ENCODE peak calls at places on chromosomes 5 and 9, in four cellular contexts. K, E, N and Y are unnamed samples.

GRCh38 chr9:129289131-129289731 is 111.2 kb upstream of the IER5L start:
- DNase-seq in K (peak), E (no peak), N (no peak), Y (no peak)

GRCh38 chr5:44568519-44568918 is 179.3 kb upstream of the FGF10 start:
- DNase-seq in K (no peak), E (no peak), N (no peak), Y (no peak)

GRCh38 chr5:59246470-59247250 is 646.9 kb downstream of the PDE4D start:
- DNase-seq in K (no peak), E (no peak), N (peak), Y (no peak)

GRCh38 chr9:70093944-70094343 is 50.3 kb downstream of the MAMDC2 start:
- DNase-seq in K (no peak), E (no peak), N (no peak), Y (no peak)

GRCh38 chr9:7854763-7855162 is 55.2 kb upstream of the DMAC1 start:
- DNase-seq in K (no peak), E (no peak), N (no peak), Y (no peak)

GRCh38 chr5:135476615-135477493 is 24.7 kb upstream of the TIFAB start:
- DNase-seq in K (no peak), E (no peak), N (no peak), Y (peak)

GRCh38 chr9:129964901-129965734 is 77.9 kb downstream of the FNBP1 start:
- DNase-seq in K (no peak), E (no peak), N (peak), Y (no peak)

GRCh38 chr5:39691993-39692392 is 267.2 kb upstream of the DAB2 start:
- DNase-seq in K (no peak), E (no peak), N (peak), Y (no peak)

GRCh38 chr9:32828861-32829260 is 45.5 kb downstream of the TMEM215 start:
- DNase-seq in K (no peak), E (no peak), N (no peak), Y (no peak)

GRCh38 chr9:71755869-71756268 is 12.4 kb downstream of the CEMIP2 start:
- DNase-seq in K (no peak), E (no peak), N (no peak), Y (no peak)

GRCh38 chr5:88833371-88834107 is 49.4 kb downstream of the MEF2C start:
- DNase-seq in K (peak), E (peak), N (peak), Y (no peak)

GRCh38 chr9:92807757-92808725 is 43.4 kb upstream of the BICD2 start:
- DNase-seq in K (peak), E (peak), N (no peak), Y (no peak)

GRCh38 chr9:92807031-92807756 is 42.6 kb upstream of the BICD2 start:
- DNase-seq in K (no peak), E (no peak), N (no peak), Y (no peak)

GRCh38 chr9:92804727-92805126 is 40.1 kb upstream of the BICD2 start:
- DNase-seq in K (no peak), E (no peak), N (no peak), Y (no peak)

GRCh38 chr9:92808726-92809451 is 44.3 kb upstream of the BICD2 start:
- DNase-seq in K (peak), E (peak), N (peak), Y (peak)
- TF ChIP-seq CTCF in K (peak), E (no peak), N (peak), Y (peak)

DNA sequence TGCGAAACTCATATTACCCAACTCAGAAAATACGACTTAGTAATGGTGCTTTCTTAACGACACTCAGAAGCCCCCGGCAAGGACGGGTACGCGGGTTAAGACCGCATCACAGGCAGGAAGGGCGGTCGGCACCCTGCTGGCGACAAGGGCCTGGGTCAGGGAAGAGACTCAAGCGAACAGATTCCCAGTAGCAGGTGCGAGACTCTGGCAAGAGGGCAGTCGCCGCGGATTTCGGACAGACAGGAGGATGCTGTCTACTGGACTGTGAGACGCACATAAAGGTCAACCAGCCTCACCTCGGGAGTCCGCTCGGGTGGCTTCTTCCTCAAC is 398 bp downstream of the RAPGEF6 start:
- DNase-seq in K (no peak), E (peak), N (peak), Y (peak)
- TF ChIP-seq CTCF in K (peak), E (no peak), N (peak), Y (peak)

GRCh38 chr9:29212590-29213373 is 1639.5 kb upstream of the C9orf72 start:
- DNase-seq in K (no peak), E (no peak), N (no peak), Y (no peak)

GRCh38 chr9:29209748-29210276 is 1636.5 kb upstream of the C9orf72 start:
- DNase-seq in K (no peak), E (no peak), N (no peak), Y (no peak)

GRCh38 chr9:29211003-29211584 is 1637.8 kb upstream of the C9orf72 start:
- DNase-seq in K (no peak), E (no peak), N (no peak), Y (no peak)

GRCh38 chr9:29211681-29212589 is 1638.7 kb upstream of the C9orf72 start:
- DNase-seq in K (no peak), E (peak), N (no peak), Y (no peak)

DNA sequence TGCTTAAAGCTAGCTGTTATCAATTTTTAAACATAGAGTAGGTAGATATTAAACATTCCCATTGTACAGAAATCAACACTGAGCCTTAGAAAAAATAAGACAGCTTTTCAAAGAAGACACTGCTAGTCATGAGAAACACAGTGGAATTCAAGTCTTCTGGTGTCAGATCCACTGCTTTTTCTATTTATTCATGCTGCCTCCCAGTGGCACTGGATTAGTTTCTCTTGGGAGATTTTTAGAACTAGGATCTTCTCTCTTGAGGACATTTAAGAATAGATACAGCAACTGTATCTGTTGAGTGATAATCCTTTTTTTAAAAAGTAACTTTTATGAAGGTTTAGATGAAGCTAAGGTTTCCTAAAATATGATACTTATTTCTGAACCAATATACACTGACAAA is 1635.4 kb upstream of the C9orf72 start:
- DNase-seq in K (no peak), E (no peak), N (no peak), Y (no peak)
- TF ChIP-seq CTCF in K (no peak), E (no peak), N (no peak), Y (peak)

GRCh38 chr5:142439208-142439607 is 114.4 kb upstream of the SPRY4 start:
- DNase-seq in K (no peak), E (no peak), N (peak), Y (no peak)

GRCh38 chr5:142434322-142434612 is 109.4 kb upstream of the SPRY4 start:
- DNase-seq in K (no peak), E (no peak), N (no peak), Y (no peak)

GRCh38 chr5:142435410-142436115 is 110.7 kb upstream of the SPRY4 start:
- DNase-seq in K (no peak), E (no peak), N (no peak), Y (no peak)

GRCh38 chr5:142438573-142438972 is 113.8 kb upstream of the SPRY4 start:
- DNase-seq in K (no peak), E (no peak), N (no peak), Y (no peak)

GRCh38 chr5:142437563-142437962 is 112.7 kb upstream of the SPRY4 start:
- DNase-seq in K (no peak), E (no peak), N (no peak), Y (no peak)
- TF ChIP-seq CTCF in K (no peak), E (no peak), N (no peak), Y (no peak)

DNA sequence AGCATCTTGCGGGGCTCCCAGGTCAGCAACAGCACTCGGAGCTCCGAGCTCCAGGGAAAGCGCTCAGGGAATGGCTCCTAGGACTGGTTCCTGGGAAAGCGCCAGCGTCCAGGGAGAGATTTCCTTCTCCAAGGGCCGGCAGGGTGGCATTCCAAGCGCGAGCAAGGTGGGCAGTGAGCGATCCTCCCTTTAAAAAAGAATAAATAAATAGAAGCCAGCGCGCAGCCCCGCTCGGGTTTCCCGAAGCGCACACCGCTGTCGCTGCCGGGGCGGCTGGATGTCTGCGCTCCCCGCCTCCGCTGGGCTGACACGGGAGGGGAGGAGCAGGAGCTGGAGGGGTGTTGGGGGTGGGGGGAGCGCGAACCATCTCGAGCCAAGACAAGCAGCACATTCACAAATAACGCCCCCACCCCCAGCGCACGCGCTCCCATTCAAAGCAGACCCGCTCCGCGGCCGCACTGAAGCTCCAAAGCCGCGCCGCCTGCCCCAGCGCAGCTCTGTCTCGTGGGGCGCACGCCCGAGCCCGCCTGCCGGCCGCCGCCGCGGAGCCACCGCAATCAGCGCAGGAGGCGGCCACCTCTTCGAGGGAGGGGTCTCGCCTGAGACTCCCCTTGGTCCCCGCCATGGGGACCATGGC is 327.5 kb downstream of the SH3GL2 start:
- DNase-seq in K (no peak), E (no peak), N (peak), Y (peak)
- TF ChIP-seq CTCF in K (no peak), E (no peak), N (no peak), Y (no peak)

DNA sequence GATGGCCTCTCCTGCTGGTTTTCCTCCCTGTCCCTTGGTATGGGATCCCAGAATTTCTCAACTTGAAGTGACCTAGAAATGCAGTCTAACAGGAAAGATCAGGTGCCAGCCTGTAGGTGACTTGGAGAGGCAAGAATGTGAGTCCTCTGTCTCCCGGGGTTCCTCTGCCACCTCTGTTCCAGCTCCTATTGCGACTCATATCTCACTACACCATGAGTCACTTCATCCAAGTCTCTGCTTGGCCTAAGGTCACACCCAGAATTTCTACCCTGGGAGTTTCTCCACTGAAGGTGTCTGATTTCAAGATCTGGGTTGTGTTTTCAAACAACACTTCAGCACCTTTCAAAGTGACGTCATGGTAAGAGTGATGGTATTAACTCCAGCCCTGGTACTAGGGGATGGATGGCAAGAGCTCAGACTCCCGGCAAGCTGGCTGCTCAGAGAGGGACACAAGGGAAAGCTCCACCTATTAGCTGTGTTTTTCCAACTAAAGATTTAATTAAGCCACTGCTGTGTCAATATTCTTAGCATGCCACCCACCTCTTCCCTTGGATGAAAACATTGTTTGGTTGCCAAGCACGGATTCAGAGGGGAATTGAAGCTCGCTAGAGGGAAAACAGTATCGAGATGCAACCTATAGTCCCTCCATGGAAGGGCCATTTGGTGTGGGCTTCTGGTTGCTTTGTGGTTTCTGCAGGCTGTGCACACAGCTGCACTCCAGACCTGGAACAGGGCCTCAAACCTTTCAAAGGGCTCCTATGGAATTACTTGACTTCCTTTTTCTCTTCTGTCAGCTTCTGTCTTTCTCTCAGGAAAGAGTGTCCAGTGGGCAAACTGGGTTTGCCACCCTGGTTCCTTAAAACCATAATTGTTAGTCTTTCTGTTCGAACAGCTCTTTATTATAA is 205.7 kb downstream of the GAS1 start:
- DNase-seq in K (no peak), E (no peak), N (peak), Y (no peak)
- TF ChIP-seq CTCF in K (no peak), E (no peak), N (no peak), Y (peak)

GRCh38 chr5:79333852-79334557 is 98.1 kb downstream of the JMY start:
- DNase-seq in K (no peak), E (no peak), N (no peak), Y (no peak)
- TF ChIP-seq CTCF in K (no peak), E (no peak), N (no peak), Y (no peak)

GRCh38 chr5:150209020-150209635 is 19.3 kb downstream of the SLC6A7 start:
- DNase-seq in K (no peak), E (peak), N (peak), Y (no peak)

GRCh38 chr5:150213530-150213929 is 23.7 kb downstream of the SLC6A7 start:
- DNase-seq in K (no peak), E (no peak), N (peak), Y (no peak)

GRCh38 chr5:150210644-150211043 is 20.8 kb downstream of the SLC6A7 start:
- DNase-seq in K (no peak), E (no peak), N (no peak), Y (no peak)

GRCh38 chr5:150214289-150214688 is 24.4 kb downstream of the SLC6A7 start:
- DNase-seq in K (no peak), E (no peak), N (peak), Y (no peak)

GRCh38 chr5:150211156-150212030 is 21.5 kb downstream of the SLC6A7 start:
- DNase-seq in K (no peak), E (no peak), N (no peak), Y (no peak)
- TF ChIP-seq CTCF in K (no peak), E (no peak), N (no peak), Y (no peak)

GRCh38 chr5:147558131-147558730 is 48.4 kb upstream of the DPYSL3 start:
- DNase-seq in K (no peak), E (no peak), N (no peak), Y (no peak)

GRCh38 chr5:147560982-147561381 is 51.1 kb upstream of the DPYSL3 start:
- DNase-seq in K (no peak), E (no peak), N (no peak), Y (no peak)

GRCh38 chr5:147561435-147561834 is 51.6 kb upstream of the DPYSL3 start:
- DNase-seq in K (no peak), E (no peak), N (no peak), Y (no peak)

GRCh38 chr5:147558826-147559225 is 49.0 kb upstream of the DPYSL3 start:
- DNase-seq in K (no peak), E (peak), N (peak), Y (no peak)

DNA sequence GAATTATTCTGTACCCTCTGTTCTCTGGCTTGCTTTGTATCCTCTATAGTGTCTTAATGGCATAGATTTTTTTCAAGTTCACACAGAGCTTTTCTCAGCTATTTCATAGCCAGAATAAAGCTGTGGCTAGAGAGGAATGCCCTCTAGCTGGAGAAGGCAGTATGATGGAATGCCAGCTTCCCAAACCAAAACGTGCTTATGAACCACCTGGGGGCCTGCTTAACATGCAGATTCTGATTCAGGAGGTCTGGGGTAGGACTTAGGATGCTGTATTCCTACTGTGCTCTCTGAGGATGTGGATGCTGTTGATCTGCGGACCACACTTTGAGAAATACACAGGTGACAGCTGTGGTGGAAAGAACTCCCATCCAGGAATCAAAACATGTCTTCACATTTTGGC is 49.9 kb upstream of the DPYSL3 start:
- DNase-seq in K (no peak), E (no peak), N (no peak), Y (no peak)
- TF ChIP-seq CTCF in K (no peak), E (no peak), N (no peak), Y (no peak)

GRCh38 chr9:4509590-4509984 is 19.3 kb downstream of the SLC1A1 start:
- DNase-seq in K (no peak), E (no peak), N (no peak), Y (no peak)

GRCh38 chr9:4510546-4511322 is 20.5 kb downstream of the SLC1A1 start:
- DNase-seq in K (no peak), E (no peak), N (no peak), Y (no peak)

GRCh38 chr9:4507731-4508130 is 17.5 kb downstream of the SLC1A1 start:
- DNase-seq in K (no peak), E (no peak), N (no peak), Y (no peak)

GRCh38 chr9:4508246-4508906 is 18.1 kb downstream of the SLC1A1 start:
- DNase-seq in K (no peak), E (no peak), N (peak), Y (no peak)

GRCh38 chr9:4508907-4509589 is 18.8 kb downstream of the SLC1A1 start:
- DNase-seq in K (no peak), E (no peak), N (peak), Y (no peak)
- TF ChIP-seq CTCF in K (no peak), E (no peak), N (no peak), Y (no peak)